ENCODE peak calls at places on chromosomes 11 and 22, in nine cellular contexts. O is HS-27A; M is T-helper 1 cell; Y is NCI-H146; N is ACHN; G is mucosa of gallbladder; H is mucosa of descending colon; S is stimulated activated CD8-positive, alpha-beta memory T cell treated with anti-CD3 and anti-CD28 coated beads, Interleukin-7, amount 100 ng/mL, for 1 hour; V is LHCN-M2. J is an unnamed sample.

GRCh38 chr11:121802542-121802941 is 313.5 kb downstream of the BLID start:
- DNase-seq in O (no peak), M (no peak), Y (no peak), N (no peak), G (peak), H (no peak), S (no peak), V (no peak), J (no peak)

GRCh38 chr11:44171518-44171917 is 76.0 kb downstream of the EXT2 start:
- DNase-seq in O (no peak), M (no peak), Y (peak), N (no peak), G (no peak), H (no peak), S (no peak), V (peak), J (no peak)

GRCh38 chr22:19063581-19064353 is 58.4 kb downstream of the DGCR2 start:
- DNase-seq in O (no peak), M (no peak), Y (no peak), N (no peak), G (no peak), H (no peak), S (no peak), V (no peak), J (no peak)

GRCh38 chr11:104148074-104148473 is 15.9 kb downstream of the PDGFD start:
- DNase-seq in O (no peak), M (no peak), Y (no peak), N (no peak), G (no peak), H (no peak), S (no peak), V (peak), J (no peak)

GRCh38 chr11:2472428-2473186 is 27.8 kb downstream of the KCNQ1 start:
- DNase-seq in O (no peak), M (no peak), Y (no peak), N (no peak), G (no peak), H (no peak), S (no peak), V (no peak), J (no peak)

GRCh38 chr11:132024587-132025295 is 654.3 kb downstream of the NTM start:
- DNase-seq in O (peak), M (no peak), Y (no peak), N (peak), G (no peak), H (no peak), S (no peak), V (peak), J (no peak)

GRCh38 chr11:64015935-64016468 is 19.7 kb upstream of the FLRT1 start:
- DNase-seq in O (no peak), M (no peak), Y (no peak), N (no peak), G (no peak), H (no peak), S (no peak), V (no peak), J (no peak)

GRCh38 chr11:60756307-60757032 is at the start of gene MS4A15:
- DNase-seq in O (no peak), M (no peak), Y (peak), N (no peak), G (no peak), H (no peak), S (no peak), V (peak), J (no peak)

GRCh38 chr22:20238567-20239062 is 29.5 kb downstream of the RTN4R start:
- DNase-seq in O (no peak), M (no peak), Y (peak), N (peak), G (no peak), H (no peak), S (no peak), V (peak), J (no peak)

GRCh38 chr22:45268167-45268957 is 16.4 kb upstream of the UPK3A start:
- DNase-seq in O (no peak), M (peak), Y (peak), N (peak), G (no peak), H (peak), S (no peak), V (no peak), J (no peak)

GRCh38 chr11:48052183-48053040 is 72.1 kb downstream of the PTPRJ start:
- DNase-seq in O (peak), M (no peak), Y (no peak), N (peak), G (peak), H (no peak), S (no peak), V (no peak), J (no peak)

GRCh38 chr11:396511-396947 is 2.5 kb downstream of the PKP3 start:
- DNase-seq in O (no peak), M (no peak), Y (no peak), N (peak), G (no peak), H (peak), S (no peak), V (peak), J (peak)

GRCh38 chr22:17775781-17776470 is 1.7 kb upstream of the BID start:
- DNase-seq in O (no peak), M (no peak), Y (no peak), N (no peak), G (no peak), H (peak), S (no peak), V (no peak), J (no peak)

GRCh38 chr11:1327064-1327460 is 17.6 kb upstream of the TOLLIP start:
- DNase-seq in O (no peak), M (no peak), Y (no peak), N (no peak), G (no peak), H (no peak), S (no peak), V (no peak), J (no peak)

GRCh38 chr22:50537765-50538164 is 7.9 kb upstream of the KLHDC7B start:
- DNase-seq in O (no peak), M (no peak), Y (no peak), N (no peak), G (no peak), H (peak), S (no peak), V (no peak), J (no peak)

GRCh38 chr11:61362542-61362875 is 335 bp downstream of the TMEM138 start:
- DNase-seq in O (no peak), M (no peak), Y (peak), N (peak), G (no peak), H (no peak), S (no peak), V (peak), J (no peak)

GRCh38 chr11:58465690-58466089 is 23.7 kb upstream of the OR5B12 start:
- DNase-seq in O (no peak), M (no peak), Y (no peak), N (no peak), G (no peak), H (no peak), S (no peak), V (no peak), J (no peak)

J was measured in SW 1271.